ENCODE peak calls at places on chromosomes 7 and 10, in nine cellular contexts. One of them, this sample, is unnamed.

GRCh38 chr10:123808873-123809272 is 82.7 kb downstream of the CPXM2 start:
- DNase-seq in skeletal muscle cell: peak
- DNase-seq in hippocampal formation: no peak
- DNase-seq in neural progenitor cell: no peak
- DNase-seq in heart left ventricle: no peak
- DNase-seq in iris pigment epithelial cell: peak
- DNase-seq in effector memory CD4-positive, alpha-beta T cell: no peak
- DNase-seq in GM23338: no peak
- DNase-seq in adrenal gland: peak
- DNase-seq in this sample: no peak

GRCh38 chr7:139828880-139829653 is at the start of gene TBXAS1:
- DNase-seq in skeletal muscle cell: no peak
- DNase-seq in hippocampal formation: peak
- DNase-seq in neural progenitor cell: no peak
- DNase-seq in heart left ventricle: peak
- DNase-seq in iris pigment epithelial cell: peak
- DNase-seq in effector memory CD4-positive, alpha-beta T cell: no peak
- DNase-seq in GM23338: no peak
- DNase-seq in adrenal gland: peak
- DNase-seq in this sample: peak

GRCh38 chr7:86643478-86644281 is at the start of gene GRM3:
- DNase-seq in skeletal muscle cell: no peak
- DNase-seq in hippocampal formation: peak
- DNase-seq in neural progenitor cell: peak
- DNase-seq in heart left ventricle: peak
- DNase-seq in iris pigment epithelial cell: no peak
- DNase-seq in effector memory CD4-positive, alpha-beta T cell: no peak
- DNase-seq in GM23338: peak
- DNase-seq in adrenal gland: peak
- DNase-seq in this sample: no peak

GRCh38 chr7:88224596-88225275 is 4.9 kb upstream of the SRI start:
- DNase-seq in skeletal muscle cell: no peak
- DNase-seq in hippocampal formation: no peak
- DNase-seq in neural progenitor cell: no peak
- DNase-seq in heart left ventricle: no peak
- DNase-seq in iris pigment epithelial cell: peak
- DNase-seq in effector memory CD4-positive, alpha-beta T cell: no peak
- DNase-seq in GM23338: no peak
- DNase-seq in adrenal gland: no peak
- DNase-seq in this sample: no peak

GRCh38 chr7:135074096-135074495 is 73.8 kb upstream of the TMEM140 start:
- DNase-seq in skeletal muscle cell: no peak
- DNase-seq in hippocampal formation: no peak
- DNase-seq in neural progenitor cell: no peak
- DNase-seq in heart left ventricle: no peak
- DNase-seq in iris pigment epithelial cell: no peak
- DNase-seq in effector memory CD4-positive, alpha-beta T cell: no peak
- DNase-seq in GM23338: no peak
- DNase-seq in adrenal gland: no peak
- DNase-seq in this sample: no peak

GRCh38 chr7:130996841-130997231 is 262.8 kb upstream of the KLF14 start:
- DNase-seq in skeletal muscle cell: no peak
- DNase-seq in hippocampal formation: no peak
- DNase-seq in neural progenitor cell: no peak
- DNase-seq in heart left ventricle: no peak
- DNase-seq in iris pigment epithelial cell: peak
- DNase-seq in effector memory CD4-positive, alpha-beta T cell: no peak
- DNase-seq in GM23338: no peak
- DNase-seq in adrenal gland: no peak
- DNase-seq in this sample: peak

GRCh38 chr7:73429218-73429617 is 4.4 kb upstream of the FZD9 start:
- DNase-seq in skeletal muscle cell: no peak
- DNase-seq in hippocampal formation: no peak
- DNase-seq in neural progenitor cell: peak
- DNase-seq in heart left ventricle: no peak
- DNase-seq in iris pigment epithelial cell: peak
- DNase-seq in effector memory CD4-positive, alpha-beta T cell: no peak
- DNase-seq in GM23338: peak
- DNase-seq in adrenal gland: no peak
- DNase-seq in this sample: no peak

GRCh38 chr7:22350466-22351328 is 6.3 kb downstream of the RAPGEF5 start:
- DNase-seq in skeletal muscle cell: no peak
- DNase-seq in hippocampal formation: no peak
- DNase-seq in neural progenitor cell: no peak
- DNase-seq in heart left ventricle: no peak
- DNase-seq in iris pigment epithelial cell: peak
- DNase-seq in effector memory CD4-positive, alpha-beta T cell: no peak
- DNase-seq in GM23338: no peak
- DNase-seq in adrenal gland: peak
- DNase-seq in this sample: no peak

GRCh38 chr7:156943091-156944041 is 6.1 kb upstream of the NOM1 start:
- DNase-seq in skeletal muscle cell: no peak
- DNase-seq in hippocampal formation: no peak
- DNase-seq in neural progenitor cell: no peak
- DNase-seq in heart left ventricle: no peak
- DNase-seq in iris pigment epithelial cell: peak
- DNase-seq in effector memory CD4-positive, alpha-beta T cell: no peak
- DNase-seq in GM23338: peak
- DNase-seq in adrenal gland: no peak
- DNase-seq in this sample: no peak

This sample was measured in lung.